ENCODE peak calls at places on chromosomes 4 and X, in seven cellular contexts. V is stimulated activated CD4-positive, alpha-beta T cell treated with anti-CD3 and anti-CD28 coated beads, Interleukin-4, amount 100 ng/mL, for 4 hours; G is astrocyte of the spinal cord; O is HT1080; H is GM20000; Z is mucosa of descending colon; C is NCI-H1092. F is an unnamed sample.

GRCh38 chrX:48958635-48959094 is 1.3 kb upstream of the OTUD5 start:
- DNase-seq in G (peak; percentile 59), C (no peak), O (peak; percentile 50), H (no peak), Z (peak; percentile 65), V (no peak), F (no peak)

GRCh38 chr4:150354214-150354796 is 227.6 kb upstream of the MAB21L2 start:
- DNase-seq in Z (no peak), O (no peak), V (no peak), H (no peak), G (no peak), C (no peak), F (no peak)

GRCh38 chr4:159762672-159763071 is 659.8 kb downstream of the RAPGEF2 start:
- DNase-seq in O (no peak), H (no peak), C (no peak), V (no peak), Z (no peak), G (no peak), F (peak; percentile 58)

GRCh38 chrX:12489341-12489740 is 301.9 kb upstream of the PRPS2 start:
- DNase-seq in H (no peak), Z (no peak), O (no peak), C (no peak), G (no peak), V (no peak), F (no peak)

GRCh38 chr4:104728380-104729122 is 233.9 kb upstream of the CXXC4 start:
- DNase-seq in O (peak; percentile 95), C (no peak), Z (no peak), H (no peak), V (no peak), G (peak; percentile 96), F (no peak)

GRCh38 chr4:129323630-129324029 is 227.7 kb downstream of the C4orf33 start:
- DNase-seq in G (no peak), H (no peak), Z (no peak), C (peak; percentile 10), O (no peak), V (no peak), F (no peak)

GRCh38 chrX:2708601-2709200 is 17.6 kb downstream of the CD99 start:
- DNase-seq in G (no peak), C (no peak), Z (no peak), V (no peak), O (no peak), H (no peak), F (no peak)

GRCh38 chr4:68369474-68369805 is 19.6 kb upstream of the YTHDC1 start:
- DNase-seq in H (no peak), G (peak; percentile 40), O (peak; percentile 36), C (no peak), Z (no peak), V (no peak), F (no peak)

GRCh38 chr4:138062929-138063328 is 179.2 kb downstream of the SLC7A11 start:
- DNase-seq in Z (no peak), H (no peak), G (peak; percentile 40), C (no peak), V (no peak), O (peak; percentile 62), F (peak; percentile 73)

GRCh38 chr4:88697113-88697512 is 516 bp downstream of the NAP1L5 start:
- DNase-seq in H (no peak), C (peak; percentile 15), Z (no peak), V (peak; percentile 32), O (peak; percentile 23), G (peak; percentile 36), F (no peak)

GRCh38 chr4:6851962-6852361 is 57.7 kb upstream of the TBC1D14 start:
- DNase-seq in V (no peak), C (no peak), H (no peak), G (no peak), O (no peak), Z (no peak), F (no peak)

F was measured in osteoblast.